ENCODE peak calls at places on chromosomes 12 and 14, in four cellular contexts. C, M, R and H are unnamed samples.

GRCh38 chr14:64095620-64096019 is 198.6 kb downstream of the ESR2 start:
- DNase-seq in C (no peak), M (no peak), R (no peak), H (no peak)

GRCh38 chr12:58711968-58712367 is 208.3 kb downstream of the LRIG3 start:
- DNase-seq in C (no peak), M (no peak), R (no peak), H (no peak)

GRCh38 chr12:63103489-63104131 is 47.4 kb downstream of the AVPR1A start:
- DNase-seq in C (no peak), M (no peak), R (no peak), H (no peak)

GRCh38 chr12:6141048-6141447 is 16.6 kb upstream of the VWF start:
- DNase-seq in C (no peak), M (no peak), R (peak), H (no peak)

GRCh38 chr12:90253674-90254181 is 545.1 kb upstream of the ATP2B1 start:
- DNase-seq in C (peak), M (peak), R (peak), H (no peak)

GRCh38 chr12:115983226-115983798 is 294.2 kb downstream of the MED13L start:
- DNase-seq in C (peak), M (no peak), R (no peak), H (no peak)

GRCh38 chr12:27031531-27031930 is 9.2 kb downstream of the MED21 start:
- DNase-seq in C (no peak), M (no peak), R (no peak), H (no peak)

GRCh38 chr14:61694039-61694438 is 1.3 kb upstream of the HIF1A start:
- DNase-seq in C (no peak), M (no peak), R (no peak), H (no peak)

GRCh38 chr12:6925543-6926279 is 2.0 kb upstream of the ATN1 start:
- DNase-seq in C (peak), M (no peak), R (no peak), H (peak)

GRCh38 chr12:74337951-74338350 is 199.7 kb upstream of the ATXN7L3B start:
- DNase-seq in C (no peak), M (no peak), R (no peak), H (no peak)

GRCh38 chr12:101710289-101710688 is 12.8 kb downstream of the CHPT1 start:
- DNase-seq in C (no peak), M (no peak), R (no peak), H (no peak)